ENCODE peak calls at places on chromosome 12, in nine cellular contexts. One of them, this sample, is unnamed.

GRCh38 chr12:16681196-16681595 is 75.2 kb upstream of the LMO3 start:
- DNase-seq in CD8-positive, alpha-beta T cell: no peak
- DNase-seq in endodermal cell: no peak
- DNase-seq in H9: no peak
- DNase-seq in A549: no peak
- DNase-seq in GM12865: no peak
- DNase-seq in AG10803: no peak
- DNase-seq in endothelial cell: no peak
- DNase-seq in glutamatergic neuron: no peak
- DNase-seq in this sample: no peak

GRCh38 chr12:10939163-10939562 is at the start of gene TAS2R14:
- DNase-seq in glutamatergic neuron: no peak
- DNase-seq in endodermal cell: no peak
- DNase-seq in A549: no peak
- DNase-seq in endothelial cell: no peak
- DNase-seq in H9: no peak
- DNase-seq in AG10803: no peak
- DNase-seq in GM12865: no peak
- DNase-seq in CD8-positive, alpha-beta T cell: no peak
- DNase-seq in this sample: no peak

GRCh38 chr12:68158427-68158826 is 1.1 kb downstream of the IFNG start:
- DNase-seq in AG10803: peak
- DNase-seq in CD8-positive, alpha-beta T cell: peak
- DNase-seq in endothelial cell: peak
- DNase-seq in A549: no peak
- DNase-seq in GM12865: peak
- DNase-seq in endodermal cell: no peak
- DNase-seq in H9: no peak
- DNase-seq in glutamatergic neuron: no peak
- DNase-seq in this sample: peak

GRCh38 chr12:52360106-52360662 is 7.1 kb downstream of the KRT85 start:
- DNase-seq in glutamatergic neuron: no peak
- DNase-seq in AG10803: no peak
- DNase-seq in GM12865: no peak
- DNase-seq in A549: no peak
- DNase-seq in CD8-positive, alpha-beta T cell: no peak
- DNase-seq in endodermal cell: no peak
- DNase-seq in endothelial cell: no peak
- DNase-seq in H9: no peak
- DNase-seq in this sample: no peak

GRCh38 chr12:80966001-80966400 is 28.3 kb upstream of the LIN7A start:
- DNase-seq in A549: no peak
- DNase-seq in endodermal cell: peak
- DNase-seq in GM12865: no peak
- DNase-seq in glutamatergic neuron: no peak
- DNase-seq in CD8-positive, alpha-beta T cell: no peak
- DNase-seq in endothelial cell: no peak
- DNase-seq in H9: peak
- DNase-seq in AG10803: no peak
- DNase-seq in this sample: no peak

GRCh38 chr12:46959484-46959883 is 119.9 kb upstream of the PCED1B start:
- DNase-seq in GM12865: no peak
- DNase-seq in glutamatergic neuron: no peak
- DNase-seq in H9: no peak
- DNase-seq in endodermal cell: no peak
- DNase-seq in AG10803: peak
- DNase-seq in A549: peak
- DNase-seq in endothelial cell: no peak
- DNase-seq in CD8-positive, alpha-beta T cell: no peak
- DNase-seq in this sample: no peak

GRCh38 chr12:121376754-121377697 is 22.9 kb upstream of the RNF34 start:
- DNase-seq in endothelial cell: no peak
- DNase-seq in A549: no peak
- DNase-seq in glutamatergic neuron: no peak
- DNase-seq in AG10803: no peak
- DNase-seq in GM12865: no peak
- DNase-seq in endodermal cell: no peak
- DNase-seq in CD8-positive, alpha-beta T cell: no peak
- DNase-seq in H9: no peak
- DNase-seq in this sample: no peak

GRCh38 chr12:15928345-15928744 is 17.2 kb downstream of the DERA start:
- DNase-seq in AG10803: peak
- DNase-seq in H9: no peak
- DNase-seq in GM12865: no peak
- DNase-seq in glutamatergic neuron: no peak
- DNase-seq in CD8-positive, alpha-beta T cell: no peak
- DNase-seq in endothelial cell: no peak
- DNase-seq in endodermal cell: no peak
- DNase-seq in A549: no peak
- DNase-seq in this sample: no peak

GRCh38 chr12:19039515-19039914 is 90.0 kb upstream of the PLEKHA5 start:
- DNase-seq in CD8-positive, alpha-beta T cell: no peak
- DNase-seq in H9: no peak
- DNase-seq in endodermal cell: no peak
- DNase-seq in A549: no peak
- DNase-seq in AG10803: no peak
- DNase-seq in endothelial cell: no peak
- DNase-seq in GM12865: no peak
- DNase-seq in glutamatergic neuron: no peak
- DNase-seq in this sample: no peak

GRCh38 chr12:48002773-48003218 is 1.5 kb downstream of the COL2A1 start:
- DNase-seq in A549: no peak
- DNase-seq in CD8-positive, alpha-beta T cell: no peak
- DNase-seq in glutamatergic neuron: peak
- DNase-seq in endodermal cell: peak
- DNase-seq in AG10803: peak
- DNase-seq in endothelial cell: peak
- DNase-seq in H9: no peak
- DNase-seq in GM12865: no peak
- DNase-seq in this sample: no peak
- TF ChIP-seq CTCF in A549: no peak
- TF ChIP-seq CTCF in CD8-positive, alpha-beta T cell: no peak
- TF ChIP-seq CTCF in glutamatergic neuron: no peak
- TF ChIP-seq CTCF in endodermal cell: no peak
- TF ChIP-seq CTCF in AG10803: no peak
- TF ChIP-seq CTCF in endothelial cell: no peak
- TF ChIP-seq CTCF in H9: no peak
- TF ChIP-seq CTCF in GM12865: no peak
- TF ChIP-seq CTCF in this sample: no peak

GRCh38 chr12:4117386-4118016 is 156.1 kb upstream of the CCND2 start:
- DNase-seq in endodermal cell: no peak
- DNase-seq in A549: no peak
- DNase-seq in endothelial cell: no peak
- DNase-seq in GM12865: peak
- DNase-seq in CD8-positive, alpha-beta T cell: no peak
- DNase-seq in H9: peak
- DNase-seq in AG10803: no peak
- DNase-seq in glutamatergic neuron: no peak
- DNase-seq in this sample: no peak
- TF ChIP-seq CTCF in endodermal cell: no peak
- TF ChIP-seq CTCF in A549: no peak
- TF ChIP-seq CTCF in endothelial cell: no peak
- TF ChIP-seq CTCF in GM12865: no peak
- TF ChIP-seq CTCF in CD8-positive, alpha-beta T cell: no peak
- TF ChIP-seq CTCF in H9: no peak
- TF ChIP-seq CTCF in AG10803: no peak
- TF ChIP-seq CTCF in glutamatergic neuron: no peak
- TF ChIP-seq CTCF in this sample: no peak

DNA sequence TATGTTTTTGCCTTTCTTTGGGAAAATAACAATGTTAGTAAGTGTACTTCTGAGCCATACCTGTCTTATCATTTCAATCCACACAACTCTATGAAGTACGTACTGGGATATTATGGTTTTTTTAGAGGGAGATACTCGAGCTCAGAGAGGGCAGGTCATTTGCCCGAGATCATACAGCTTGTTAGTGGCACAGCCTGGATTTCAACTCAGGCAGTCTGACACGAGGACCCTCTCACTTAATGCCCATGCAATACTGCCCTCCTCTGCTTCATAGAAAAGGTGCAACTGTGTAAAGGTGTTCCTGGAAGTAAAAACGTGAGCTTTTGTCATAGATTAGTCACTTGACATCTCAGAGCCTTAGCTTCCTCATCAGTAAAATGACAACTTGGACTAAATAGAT is 128.0 kb downstream of the NDUFA12 start:
- DNase-seq in glutamatergic neuron: no peak
- DNase-seq in endothelial cell: peak
- DNase-seq in H9: peak
- DNase-seq in endodermal cell: peak
- DNase-seq in A549: peak
- DNase-seq in AG10803: no peak
- DNase-seq in CD8-positive, alpha-beta T cell: no peak
- DNase-seq in GM12865: peak
- DNase-seq in this sample: peak
- TF ChIP-seq CTCF in glutamatergic neuron: no peak
- TF ChIP-seq CTCF in endothelial cell: no peak
- TF ChIP-seq CTCF in H9: peak
- TF ChIP-seq CTCF in endodermal cell: peak
- TF ChIP-seq CTCF in A549: peak
- TF ChIP-seq CTCF in AG10803: no peak
- TF ChIP-seq CTCF in CD8-positive, alpha-beta T cell: no peak
- TF ChIP-seq CTCF in GM12865: peak
- TF ChIP-seq CTCF in this sample: peak

DNA sequence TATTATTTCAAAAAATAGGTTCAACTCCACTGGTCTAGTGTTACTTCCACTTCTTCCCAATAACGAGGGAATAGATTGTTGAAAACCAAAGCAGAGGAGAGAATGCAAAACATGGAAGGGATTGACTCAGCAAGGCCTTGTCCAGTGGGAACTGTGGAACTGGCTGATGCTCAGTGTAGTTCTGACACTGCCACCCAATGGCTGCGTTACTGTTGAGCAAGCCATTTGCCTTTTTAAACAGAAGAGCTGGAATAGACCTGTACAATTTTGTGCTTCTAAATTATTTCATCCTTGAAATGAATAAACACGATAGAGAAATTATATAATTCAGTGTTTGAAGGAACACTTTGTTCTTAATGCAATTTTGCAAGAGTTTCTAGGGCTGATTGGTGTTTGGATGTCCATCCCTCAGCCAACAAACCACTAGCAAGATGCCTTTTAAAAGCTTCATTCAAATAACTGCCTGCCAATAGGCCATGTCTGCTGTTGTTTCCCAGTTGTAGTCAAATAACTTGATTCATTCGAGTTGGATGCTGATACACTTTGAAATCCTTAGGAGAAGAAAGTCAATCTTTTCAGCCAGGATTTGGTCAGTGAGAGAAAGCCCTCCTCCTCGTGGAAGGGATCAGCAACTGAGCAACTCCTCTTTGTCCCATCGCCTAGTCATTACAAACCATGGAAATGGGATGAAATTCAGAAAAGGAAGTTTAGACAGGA is 7.2 kb upstream of the MGP start:
- DNase-seq in A549: no peak
- DNase-seq in endodermal cell: no peak
- DNase-seq in AG10803: no peak
- DNase-seq in CD8-positive, alpha-beta T cell: no peak
- DNase-seq in endothelial cell: no peak
- DNase-seq in glutamatergic neuron: no peak
- DNase-seq in GM12865: peak
- DNase-seq in H9: no peak
- DNase-seq in this sample: no peak
- TF ChIP-seq CTCF in A549: no peak
- TF ChIP-seq CTCF in endodermal cell: no peak
- TF ChIP-seq CTCF in AG10803: no peak
- TF ChIP-seq CTCF in CD8-positive, alpha-beta T cell: no peak
- TF ChIP-seq CTCF in endothelial cell: no peak
- TF ChIP-seq CTCF in glutamatergic neuron: no peak
- TF ChIP-seq CTCF in GM12865: no peak
- TF ChIP-seq CTCF in H9: peak
- TF ChIP-seq CTCF in this sample: peak

DNA sequence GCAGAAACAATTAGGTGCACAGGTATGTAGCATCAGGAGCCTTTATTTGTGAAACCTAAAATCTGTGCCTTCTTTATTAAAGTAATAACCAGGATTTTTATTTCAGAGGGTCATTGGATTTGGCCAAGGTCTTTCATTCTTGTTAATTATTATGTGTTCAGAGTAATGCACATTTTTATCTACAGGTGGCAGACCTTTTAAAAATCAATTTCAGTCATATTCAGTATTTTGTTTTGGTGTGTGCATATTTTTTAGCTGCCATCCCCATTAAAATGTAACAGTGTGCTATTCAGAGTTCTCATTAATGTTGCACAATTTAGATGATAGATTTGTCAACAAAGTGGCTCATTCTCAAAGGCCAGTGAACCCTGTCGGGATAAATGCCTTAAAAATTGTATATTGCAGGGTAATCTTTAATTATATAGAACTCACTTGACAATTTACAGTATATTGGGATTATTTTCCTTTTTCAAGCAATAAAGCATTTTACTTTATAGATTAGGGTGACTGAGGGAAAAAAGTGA is 319.3 kb upstream of the SOX5 start:
- DNase-seq in H9: no peak
- DNase-seq in CD8-positive, alpha-beta T cell: no peak
- DNase-seq in A549: no peak
- DNase-seq in endodermal cell: no peak
- DNase-seq in GM12865: no peak
- DNase-seq in AG10803: no peak
- DNase-seq in endothelial cell: no peak
- DNase-seq in glutamatergic neuron: no peak
- DNase-seq in this sample: no peak
- TF ChIP-seq CTCF in H9: no peak
- TF ChIP-seq CTCF in CD8-positive, alpha-beta T cell: no peak
- TF ChIP-seq CTCF in A549: no peak
- TF ChIP-seq CTCF in endodermal cell: peak
- TF ChIP-seq CTCF in GM12865: no peak
- TF ChIP-seq CTCF in AG10803: no peak
- TF ChIP-seq CTCF in endothelial cell: peak
- TF ChIP-seq CTCF in glutamatergic neuron: no peak
- TF ChIP-seq CTCF in this sample: no peak

This sample was measured in GM13977.